ENCODE peak calls at places on chromosomes 4 and X, in seven cellular contexts. S is sigmoid colon, W is stomach, P is tibial nerve, M is heart left ventricle, V is transverse colon, K is A549. C is an unnamed sample.

GRCh38 chr4:21768349-21769310 is 179.9 kb downstream of the KCNIP4 start:
- DNase-seq in S (no peak), W (no peak), P (no peak), M (no peak), V (no peak), K (peak; percentile 40), C (no peak)

GRCh38 chrX:23661671-23662070 is 5.6 kb upstream of the PRDX4 start:
- DNase-seq in S (no peak), W (no peak), P (no peak), M (no peak), V (no peak), K (no peak), C (no peak)

GRCh38 chr4:179163147-179163546 is 1720.9 kb upstream of the AGA start:
- DNase-seq in S (no peak), W (no peak), P (no peak), M (no peak), V (no peak), K (no peak), C (no peak)

GRCh38 chrX:57964975-57965374 is 54.7 kb upstream of the ZXDA start:
- DNase-seq in S (no peak), W (no peak), P (no peak), M (no peak), V (no peak), K (no peak), C (no peak)

GRCh38 chr4:10578027-10578426 is 106.5 kb downstream of the CLNK start:
- DNase-seq in S (no peak), W (no peak), P (no peak), M (no peak), V (no peak), K (no peak), C (no peak)

GRCh38 chr4:156476359-156476758 is 495.2 kb downstream of the PDGFC start:
- DNase-seq in S (no peak), W (no peak), P (no peak), M (no peak), V (no peak), K (peak; percentile 42), C (no peak)

GRCh38 chrX:47523297-47523696 is 37.7 kb upstream of the ARAF start:
- DNase-seq in S (peak; percentile 90), W (peak; percentile 86), P (peak; percentile 45), M (peak; percentile 87), V (peak; percentile 88), K (peak; percentile 78), C (peak; percentile 87)

GRCh38 chr4:10456270-10457254 is 664 bp downstream of the ZNF518B start:
- DNase-seq in S (peak; percentile 75), W (peak; percentile 50), P (no peak), M (peak; percentile 56), V (peak; percentile 52), K (peak; percentile 56), C (peak; percentile 48)

GRCh38 chr4:5043579-5043978 is 7.7 kb upstream of the STK32B start:
- DNase-seq in S (no peak), W (no peak), P (no peak), M (no peak), V (no peak), K (no peak), C (no peak)

GRCh38 chrX:111131572-111131971 is 35.6 kb downstream of the PAK3 start:
- DNase-seq in S (no peak), W (no peak), P (no peak), M (no peak), V (no peak), K (no peak), C (no peak)

GRCh38 chr4:26717332-26717731 is 133.4 kb downstream of the TBC1D19 start:
- DNase-seq in S (no peak), W (no peak), P (no peak), M (no peak), V (no peak), K (no peak), C (no peak)

GRCh38 chrX:72609313-72609712 is 36.7 kb upstream of the HDAC8 start:
- DNase-seq in S (no peak), W (no peak), P (no peak), M (no peak), V (no peak), K (peak; percentile 36), C (no peak)

GRCh38 chr4:144734522-144734921 is 88.6 kb downstream of the HHIP start:
- DNase-seq in S (no peak), W (no peak), P (no peak), M (no peak), V (no peak), K (no peak), C (no peak)

GRCh38 chrX:13533726-13534125 is 35.7 kb upstream of the EGFL6 start:
- DNase-seq in S (no peak), W (no peak), P (no peak), M (no peak), V (no peak), K (peak; percentile 9), C (no peak)

GRCh38 chrX:19513383-19513782 is 1.9 kb downstream of the MAP3K15 start:
- DNase-seq in S (no peak), W (no peak), P (no peak), M (no peak), V (no peak), K (no peak), C (no peak)

GRCh38 chr4:152545088-152545487 is 9.2 kb upstream of the FBXW7 start:
- DNase-seq in S (no peak), W (no peak), P (no peak), M (no peak), V (no peak), K (no peak), C (no peak)

GRCh38 chr4:177256950-177257349 is 52.7 kb upstream of the NEIL3 start:
- DNase-seq in S (no peak), W (no peak), P (no peak), M (no peak), V (no peak), K (no peak), C (no peak)

GRCh38 chr4:174505012-174505411 is 17.3 kb downstream of the HPGD start:
- DNase-seq in S (no peak), W (no peak), P (no peak), M (no peak), V (no peak), K (no peak), C (no peak)

GRCh38 chrX:20317873-20318272 is 51.2 kb upstream of the RPS6KA3 start:
- DNase-seq in S (no peak), W (no peak), P (no peak), M (no peak), V (no peak), K (no peak), C (no peak)

GRCh38 chrX:77785400-77785745 is 643 bp downstream of the ATRX start:
- DNase-seq in S (no peak), W (no peak), P (no peak), M (no peak), V (peak; percentile 13), K (peak; percentile 40), C (no peak)
- H3K27ac ChIP-seq in S (peak overlapping the region; percentile 84), W (peak overlapping the region; percentile 84), P (peak overlapping the region; percentile 93), M (peak overlapping the region; percentile 95), V (peak overlapping the region; percentile 95), K (peak overlapping the region; percentile 99), C (no peak overlapping the region)

GRCh38 chrX:139932901-139933796 is at the start of gene ATP11C:
- DNase-seq in S (peak; percentile 94), W (peak; percentile 81), P (peak; percentile 65), M (peak; percentile 82), V (peak; percentile 88), K (peak; percentile 89), C (peak; percentile 84)

GRCh38 chrX:139936259-139936658 is 3.4 kb upstream of the ATP11C start:
- DNase-seq in S (no peak), W (no peak), P (no peak), M (no peak), V (no peak), K (peak; percentile 5), C (no peak)

GRCh38 chrX:139931646-139932076 is 1.2 kb downstream of the ATP11C start:
- DNase-seq in S (no peak), W (no peak), P (no peak), M (no peak), V (no peak), K (no peak), C (no peak)

GRCh38 chrX:139932077-139932900 is 564 bp downstream of the ATP11C start:
- DNase-seq in S (peak; percentile 73), W (peak; percentile 43), P (peak; percentile 15), M (peak; percentile 55), V (peak; percentile 55), K (peak; percentile 10), C (peak; percentile 69)

DNA sequence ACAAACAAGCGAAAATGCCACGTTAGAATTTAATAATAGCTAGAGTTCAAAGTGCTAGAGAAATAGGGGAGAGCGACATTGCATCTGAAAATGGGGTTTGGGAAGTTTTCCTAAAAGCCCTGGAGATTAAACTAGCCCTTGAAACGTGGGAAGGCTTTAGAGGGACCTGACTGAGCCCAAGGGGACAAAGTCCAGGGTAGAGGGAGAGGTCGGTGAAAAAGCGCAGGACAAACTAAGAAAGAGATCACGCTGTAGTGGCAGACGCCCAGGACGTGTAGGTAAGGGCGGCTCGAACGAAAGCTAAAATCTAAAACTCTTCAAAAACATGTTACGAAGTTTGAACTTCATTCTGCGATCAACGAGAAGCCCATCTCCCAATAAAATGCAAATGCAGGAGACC is 1.1 kb upstream of the ATP11C start:
- DNase-seq in S (no peak), W (peak; percentile 31), P (no peak), M (no peak), V (peak; percentile 35), K (peak; percentile 7), C (no peak)
- TF ChIP-seq POLR2A in S (no peak), W (no peak), P (no peak), M (no peak), V (peak; percentile 18), K (no peak), C (no peak)

DNA sequence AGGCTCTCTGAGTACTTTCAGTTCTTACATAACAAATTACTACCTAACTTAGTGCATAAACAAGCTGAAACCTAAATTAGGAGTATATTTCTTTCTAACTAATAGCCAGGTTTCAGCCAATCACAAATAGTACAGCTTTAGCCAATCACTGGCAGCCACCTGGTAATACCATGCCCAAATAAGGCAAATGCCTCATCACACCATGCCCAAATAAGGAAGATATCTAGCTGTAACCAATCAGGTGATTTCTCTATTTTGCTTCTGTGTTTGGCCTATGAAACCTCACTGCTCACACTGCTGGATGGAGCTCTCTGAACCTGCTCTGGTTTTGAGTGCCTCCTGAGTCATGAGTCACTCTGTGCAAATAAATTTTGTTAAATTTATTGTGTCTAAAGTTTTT is 113.5 kb downstream of the DDIT4L start:
- DNase-seq in S (no peak), W (no peak), P (no peak), M (no peak), V (no peak), K (peak; percentile 14), C (no peak)
- H3K27ac ChIP-seq in S (no peak overlapping the region), W (no peak overlapping the region), P (no peak overlapping the region), M (no peak overlapping the region), V (no peak overlapping the region), K (no peak overlapping the region), C (no peak overlapping the region)

DNA sequence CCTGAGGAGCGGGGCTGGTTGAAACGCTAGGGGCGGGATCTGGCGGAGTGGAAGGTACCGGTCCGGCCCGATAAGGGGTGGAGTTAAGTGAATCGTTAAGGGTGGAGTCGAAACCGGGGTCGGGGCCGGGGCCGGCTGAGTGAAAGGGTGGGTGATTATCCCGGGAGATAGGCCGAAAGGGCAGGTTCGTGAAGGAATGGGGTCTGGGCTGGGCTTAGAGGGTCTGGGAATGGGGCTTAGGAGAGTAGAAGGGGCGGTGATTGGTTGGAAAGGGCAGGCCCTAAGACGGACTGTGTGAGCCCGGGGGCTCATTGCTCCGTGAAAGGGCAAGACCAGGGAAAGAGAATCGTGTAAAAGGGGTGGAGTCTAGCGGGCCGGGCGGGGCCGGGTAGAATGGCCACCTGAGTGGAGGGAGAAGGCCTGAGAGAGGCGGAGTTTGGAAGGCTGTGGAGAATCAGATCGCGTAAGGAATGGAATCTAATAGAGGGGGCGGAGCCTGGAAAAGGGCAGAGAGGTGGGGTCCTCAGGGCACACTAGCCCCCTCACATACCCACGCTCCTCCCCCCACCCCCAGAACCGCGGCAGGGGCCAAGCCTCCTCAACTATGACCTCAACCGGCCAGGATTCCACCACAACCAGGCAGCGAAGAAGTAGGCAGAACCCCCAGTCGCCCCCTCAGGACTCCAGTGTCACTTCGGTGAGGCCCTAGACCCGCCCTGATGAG is 384 bp downstream of the HDAC6 start:
- DNase-seq in S (peak; percentile 94), W (peak; percentile 86), P (peak; percentile 71), M (peak; percentile 75), V (peak; percentile 91), K (peak; percentile 91), C (peak; percentile 90)
- TF ChIP-seq POLR2A in S (peak; percentile 52), W (peak; percentile 82), P (peak; percentile 68), M (no peak), V (peak; percentile 92), K (peak; percentile 50), C (peak; percentile 87)

C was measured in right lobe of liver.